ENCODE peak calls at places on chromosomes 5 and 9, in ten cellular contexts. N, O, F, R, P, A, J, T, V and Y are unnamed samples. For H3K4me1, the result is how much of the 10 kb centered on the place peaks cover.

GRCh38 chr5:58455495-58455894 is 4.4 kb downstream of the PLK2 start:
- DNase-seq in N (no peak), O (no peak), F (no peak), R (no peak), P (no peak), A (no peak), J (no peak), T (no peak), V (no peak), Y (no peak)

GRCh38 chr5:131379723-131380122 is 115.9 kb downstream of the CDC42SE2 start:
- DNase-seq in N (no peak), O (peak), F (no peak), R (no peak), P (no peak), A (no peak), J (peak), T (peak), V (no peak), Y (no peak)

GRCh38 chr5:36403601-36404311 is 102.1 kb upstream of the RANBP3L start:
- DNase-seq in N (peak), O (peak), F (peak), R (peak), P (no peak), A (no peak), J (peak), T (no peak), V (no peak), Y (no peak)

GRCh38 chr5:9865574-9865973 is 235.4 kb upstream of the TAS2R1 start:
- DNase-seq in N (no peak), O (no peak), F (no peak), R (no peak), P (no peak), A (no peak), J (no peak), T (no peak), V (no peak), Y (no peak)

GRCh38 chr9:106872641-106873040 is 9.7 kb downstream of the ZNF462 start:
- DNase-seq in N (no peak), O (no peak), F (no peak), R (no peak), P (no peak), A (no peak), J (no peak), T (no peak), V (no peak), Y (no peak)

GRCh38 chr9:77177894-77178794 is 810 bp downstream of the VPS13A start:
- DNase-seq in N (peak), O (peak), F (peak), R (peak), P (peak), A (peak), J (peak), T (peak), V (peak), Y (peak)

GRCh38 chr9:93680445-93681315 is 104.3 kb downstream of the PHF2 start:
- DNase-seq in N (peak), O (peak), F (peak), R (no peak), P (no peak), A (no peak), J (no peak), T (no peak), V (no peak), Y (peak)

GRCh38 chr5:61333351-61334223 is 1.5 kb downstream of the ZSWIM6 start:
- DNase-seq in N (peak), O (peak), F (peak), R (peak), P (peak), A (peak), J (no peak), T (no peak), V (peak), Y (peak)

GRCh38 chr5:160959804-160960203 is 107.8 kb upstream of the ATP10B start:
- DNase-seq in N (no peak), O (no peak), F (no peak), R (peak), P (no peak), A (peak), J (no peak), T (no peak), V (peak), Y (no peak)

GRCh38 chr9:5511935-5512580 is 1.7 kb downstream of the PDCD1LG2 start:
- DNase-seq in N (no peak), O (no peak), F (no peak), R (no peak), P (no peak), A (no peak), J (no peak), T (no peak), V (peak), Y (no peak)

GRCh38 chr5:24364711-24365110 is 280.1 kb downstream of the CDH10 start:
- DNase-seq in N (no peak), O (no peak), F (no peak), R (no peak), P (no peak), A (peak), J (no peak), T (no peak), V (no peak), Y (no peak)

GRCh38 chr5:72425995-72426394 is 81.2 kb downstream of the ZNF366 start:
- DNase-seq in N (no peak), O (no peak), F (no peak), R (no peak), P (no peak), A (no peak), J (no peak), T (no peak), V (no peak), Y (no peak)

GRCh38 chr5:22372376-22372775 is 480.8 kb downstream of the CDH12 start:
- DNase-seq in N (no peak), O (no peak), F (no peak), R (no peak), P (no peak), A (no peak), J (peak), T (no peak), V (peak), Y (peak)

GRCh38 chr9:121902483-121903135 is 190.5 kb downstream of the TTLL11 start:
- DNase-seq in N (peak), O (peak), F (no peak), R (no peak), P (no peak), A (no peak), J (peak), T (no peak), V (peak), Y (no peak)

GRCh38 chr5:75566710-75567309 is 44.4 kb upstream of the ANKDD1B start:
- DNase-seq in N (no peak), O (peak), F (no peak), R (no peak), P (peak), A (no peak), J (peak), T (peak), V (peak), Y (no peak)

GRCh38 chr9:97831843-97832636 is 21.0 kb upstream of the FOXE1 start:
- DNase-seq in N (no peak), O (no peak), F (no peak), R (no peak), P (no peak), A (no peak), J (no peak), T (no peak), V (no peak), Y (no peak)

GRCh38 chr5:171311698-171312083 is 2.6 kb downstream of the TLX3 start:
- DNase-seq in N (no peak), O (no peak), F (no peak), R (no peak), P (no peak), A (no peak), J (no peak), T (no peak), V (no peak), Y (no peak)

GRCh38 chr5:142829821-142830220 is 59.6 kb downstream of the ARHGAP26 start:
- DNase-seq in N (no peak), O (no peak), F (no peak), R (no peak), P (no peak), A (no peak), J (peak), T (no peak), V (peak), Y (no peak)

GRCh38 chr5:142830241-142831018 is 60.3 kb downstream of the ARHGAP26 start:
- DNase-seq in N (no peak), O (no peak), F (no peak), R (no peak), P (no peak), A (no peak), J (peak), T (peak), V (no peak), Y (no peak)

GRCh38 chr5:142831019-142831403 is 60.8 kb downstream of the ARHGAP26 start:
- DNase-seq in N (no peak), O (no peak), F (no peak), R (no peak), P (no peak), A (no peak), J (no peak), T (no peak), V (no peak), Y (no peak)

GRCh38 chr5:142827934-142828576 is 57.9 kb downstream of the ARHGAP26 start:
- DNase-seq in N (no peak), O (no peak), F (no peak), R (no peak), P (no peak), A (no peak), J (peak), T (no peak), V (no peak), Y (no peak)

DNA sequence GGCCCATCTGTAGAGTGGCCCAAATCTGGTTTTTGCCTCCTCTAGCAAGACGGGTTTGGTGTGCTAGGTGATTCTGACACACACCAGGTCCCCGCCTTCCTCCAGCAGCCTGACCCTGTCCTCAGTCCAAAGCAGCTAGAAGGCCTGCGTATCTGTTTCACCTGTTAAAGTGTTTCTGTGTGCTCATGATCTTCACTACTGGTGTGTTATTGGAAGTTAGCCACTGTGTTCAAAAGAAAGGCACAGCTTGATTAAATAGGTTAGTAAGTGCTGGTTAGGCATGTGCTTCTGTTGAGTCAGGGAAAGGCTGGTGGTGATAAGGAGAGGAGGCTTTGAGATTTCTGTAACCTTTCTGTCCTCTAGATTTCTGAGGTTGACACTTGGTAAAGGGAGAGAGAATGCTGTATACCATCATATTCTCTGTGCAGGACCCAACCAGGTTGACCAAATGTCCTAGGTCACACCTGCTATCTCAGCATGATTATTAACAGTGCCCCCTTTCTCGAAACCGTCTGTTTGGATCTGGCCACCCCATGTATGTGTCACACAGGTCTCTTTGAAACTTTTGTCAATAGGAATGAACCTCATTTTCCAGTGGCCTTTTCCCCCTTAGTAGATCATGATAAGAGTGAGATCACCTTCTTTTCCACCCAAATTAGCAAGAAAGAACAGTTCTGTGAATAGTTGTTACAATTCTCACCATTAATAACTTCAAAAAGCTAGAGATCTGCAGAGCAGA is 58.8 kb downstream of the ARHGAP26 start:
- DNase-seq in N (peak), O (no peak), F (no peak), R (no peak), P (no peak), A (no peak), J (no peak), T (no peak), V (no peak), Y (no peak)
- H3K4me1 ChIP-seq in N (half or more), O (half or more), F (under half), R (half or more), P (under half), A (under half), J (under half), T (half or more), V (under half), Y (under half)

GRCh38 chr5:155481182-155481581 is 467.6 kb downstream of the KIF4B start:
- DNase-seq in N (no peak), O (no peak), F (no peak), R (no peak), P (no peak), A (no peak), J (no peak), T (no peak), V (no peak), Y (no peak)
- H3K4me1 ChIP-seq in N (under half), O (under half), F (under half), R (under half), P (under half), A (under half), J (under half), T (under half), V (under half), Y (under half)

GRCh38 chr9:134316444-134317160 is 9.7 kb upstream of the RXRA start:
- DNase-seq in N (peak), O (no peak), F (no peak), R (peak), P (no peak), A (peak), J (peak), T (no peak), V (peak), Y (peak)
- H3K4me1 ChIP-seq in N (under half), O (under half), F (under half), R (under half), P (under half), A (under half), J (under half), T (under half), V (under half), Y (under half)

DNA sequence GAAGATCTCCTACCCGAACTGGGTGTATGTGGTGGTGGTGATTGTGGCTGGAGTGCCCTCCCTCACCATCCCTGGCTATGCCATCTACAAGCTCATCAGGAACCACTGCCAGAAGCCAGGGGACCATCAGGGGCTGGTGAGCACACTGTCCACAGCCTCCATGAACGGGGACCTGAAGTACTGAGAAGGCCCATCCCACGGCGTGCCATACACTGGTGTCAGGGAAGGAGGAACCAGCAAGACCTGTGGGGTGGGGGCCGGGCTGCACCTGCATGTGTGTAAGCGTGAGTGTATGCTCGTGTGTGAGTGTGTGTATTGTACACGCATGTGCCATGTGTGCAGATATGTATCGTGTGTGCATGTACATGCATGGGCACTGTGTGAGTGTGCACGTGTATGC is 3.5 kb upstream of the SLC6A18 start:
- DNase-seq in N (no peak), O (no peak), F (no peak), R (no peak), P (no peak), A (no peak), J (no peak), T (no peak), V (no peak), Y (no peak)
- H3K4me1 ChIP-seq in N (under half), O (under half), F (under half), R (under half), P (under half), A (under half), J (under half), T (under half), V (under half), Y (under half)

DNA sequence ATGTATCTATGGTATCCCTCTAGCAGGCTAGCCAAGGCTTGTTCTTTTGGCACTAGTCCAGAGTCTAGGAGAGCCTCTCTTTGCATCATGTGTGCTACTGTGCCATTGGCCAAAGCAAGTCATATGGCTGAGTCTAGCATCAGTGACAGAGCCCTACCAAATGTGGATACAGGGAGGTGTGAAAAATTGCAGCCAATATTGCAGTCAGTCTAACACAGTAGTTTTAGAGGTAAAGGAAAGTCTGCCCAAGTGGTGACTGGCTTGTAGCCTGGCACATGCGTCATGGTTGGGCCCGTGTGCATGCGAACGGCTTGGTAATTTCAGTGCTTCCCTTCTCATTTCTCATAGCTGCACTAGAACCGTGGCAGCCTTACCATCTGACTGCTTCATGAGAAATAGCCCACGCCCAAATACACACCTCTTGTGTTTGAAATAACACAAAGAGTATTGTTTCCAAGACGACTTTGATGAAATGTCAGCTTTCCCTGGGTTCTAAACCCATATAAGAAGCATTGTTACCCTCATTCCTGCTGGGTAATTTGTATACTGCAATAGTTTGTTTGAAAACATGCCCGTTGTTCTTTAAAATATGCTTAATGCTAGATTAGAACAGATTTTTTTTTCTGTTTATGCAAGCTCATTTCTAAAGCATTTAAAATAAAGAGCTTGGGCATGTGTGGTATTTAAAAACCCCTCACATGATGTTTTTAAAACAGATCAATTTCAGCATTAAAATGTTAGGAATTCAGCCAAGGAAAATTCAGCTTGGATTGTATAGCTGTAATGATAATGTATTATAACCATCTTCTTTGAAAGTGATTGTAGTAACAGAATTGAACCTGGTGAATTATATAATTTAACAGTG is 113.2 kb downstream of the TLE4 start:
- DNase-seq in N (no peak), O (no peak), F (no peak), R (no peak), P (no peak), A (no peak), J (peak), T (no peak), V (peak), Y (no peak)
- H3K4me1 ChIP-seq in N (under half), O (under half), F (half or more), R (under half), P (under half), A (under half), J (under half), T (under half), V (under half), Y (under half)